ENCODE peak calls at places on chromosomes 2 and 18, in four cellular contexts. One of them, this sample, is unnamed.

GRCh38 chr18:35071819-35072247 is 30.6 kb downstream of the MAPRE2 start:
- DNase-seq in K562: no peak
- DNase-seq in GM12878: no peak
- DNase-seq in SK-N-SH: no peak
- DNase-seq in this sample: no peak

GRCh38 chr18:2627821-2628276 is 27.7 kb upstream of the SMCHD1 start:
- DNase-seq in GM12878: no peak
- DNase-seq in K562: no peak
- DNase-seq in SK-N-SH: no peak
- DNase-seq in this sample: no peak

GRCh38 chr2:188305271-188305670 is 13.6 kb downstream of the GULP1 start:
- DNase-seq in SK-N-SH: no peak
- DNase-seq in GM12878: no peak
- DNase-seq in K562: no peak
- DNase-seq in this sample: no peak

GRCh38 chr2:17680119-17680518 is 73.5 kb downstream of the SMC6 start:
- DNase-seq in K562: no peak
- DNase-seq in GM12878: no peak
- DNase-seq in SK-N-SH: no peak
- DNase-seq in this sample: no peak

GRCh38 chr18:36544036-36544725 is 246.7 kb downstream of the FHOD3 start:
- DNase-seq in SK-N-SH: no peak
- DNase-seq in K562: no peak
- DNase-seq in GM12878: no peak
- DNase-seq in this sample: no peak

GRCh38 chr18:63148449-63149199 is 170.9 kb downstream of the BCL2 start:
- DNase-seq in K562: no peak
- DNase-seq in SK-N-SH: no peak
- DNase-seq in GM12878: no peak
- DNase-seq in this sample: no peak

GRCh38 chr2:99488587-99488998 is 1.2 kb downstream of the REV1 start:
- DNase-seq in SK-N-SH: peak; percentile 41
- DNase-seq in K562: no peak
- DNase-seq in GM12878: peak; percentile 19
- DNase-seq in this sample: no peak

GRCh38 chr2:227115761-227116160 is 48.2 kb downstream of the COL4A4 start:
- DNase-seq in K562: no peak
- DNase-seq in SK-N-SH: no peak
- DNase-seq in GM12878: no peak
- DNase-seq in this sample: no peak

GRCh38 chr18:45403341-45404049 is 211.8 kb upstream of the SLC14A2 start:
- DNase-seq in GM12878: no peak
- DNase-seq in K562: no peak
- DNase-seq in SK-N-SH: no peak
- DNase-seq in this sample: no peak

GRCh38 chr18:24108621-24109020 is 30.2 kb upstream of the CABYR start:
- DNase-seq in K562: no peak
- DNase-seq in GM12878: no peak
- DNase-seq in SK-N-SH: no peak
- DNase-seq in this sample: no peak

DNA sequence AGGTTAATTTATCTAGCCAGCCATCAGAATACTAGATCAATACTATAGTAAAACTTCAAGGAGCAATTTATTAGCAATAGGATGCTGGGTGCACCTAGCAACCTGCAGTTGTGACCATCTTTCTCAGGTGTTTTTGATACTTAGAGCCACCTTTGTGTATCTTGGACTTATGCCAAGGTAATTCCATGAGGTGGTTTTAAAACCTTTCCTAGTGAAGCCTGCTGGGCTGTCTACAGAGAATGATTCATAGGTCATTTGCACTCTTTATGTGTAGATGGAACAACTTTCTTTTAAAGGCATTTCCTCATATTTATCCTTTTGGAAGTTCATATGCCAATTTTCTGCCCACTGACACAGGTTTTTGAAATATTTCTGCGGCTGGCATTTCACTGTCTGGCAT is 1030.1 kb upstream of the POU3F3 start:
- DNase-seq in K562: no peak
- DNase-seq in GM12878: no peak
- DNase-seq in SK-N-SH: no peak
- DNase-seq in this sample: no peak
- TF ChIP-seq USF1 in K562: no peak
- TF ChIP-seq USF1 in GM12878: no peak
- TF ChIP-seq USF1 in SK-N-SH: no peak
- TF ChIP-seq USF1 in this sample: no peak

GRCh38 chr2:163736433-163737168 is 793 bp upstream of the FIGN start:
- DNase-seq in GM12878: no peak
- DNase-seq in K562: no peak
- DNase-seq in SK-N-SH: peak; percentile 83
- DNase-seq in this sample: peak; percentile 80
- TF ChIP-seq USF1 in GM12878: no peak
- TF ChIP-seq USF1 in K562: no peak
- TF ChIP-seq USF1 in SK-N-SH: no peak
- TF ChIP-seq USF1 in this sample: no peak

GRCh38 chr2:68771211-68771721 is 36.7 kb downstream of the ARHGAP25 start:
- DNase-seq in GM12878: no peak
- DNase-seq in SK-N-SH: no peak
- DNase-seq in K562: no peak
- DNase-seq in this sample: no peak
- TF ChIP-seq USF1 in GM12878: no peak
- TF ChIP-seq USF1 in SK-N-SH: no peak
- TF ChIP-seq USF1 in K562: no peak
- TF ChIP-seq USF1 in this sample: no peak

GRCh38 chr2:119377266-119377972 is 10.6 kb downstream of the DBI start:
- DNase-seq in K562: no peak
- DNase-seq in GM12878: no peak
- DNase-seq in SK-N-SH: no peak
- DNase-seq in this sample: no peak

GRCh38 chr2:119372778-119373568 is 6.2 kb downstream of the DBI start:
- DNase-seq in SK-N-SH: no peak
- DNase-seq in GM12878: no peak
- DNase-seq in K562: no peak
- DNase-seq in this sample: no peak

GRCh38 chr2:119378566-119378965 is 11.8 kb downstream of the DBI start:
- DNase-seq in SK-N-SH: no peak
- DNase-seq in K562: no peak
- DNase-seq in GM12878: no peak
- DNase-seq in this sample: no peak

GRCh38 chr2:119377973-119378305 is 11.2 kb downstream of the DBI start:
- DNase-seq in SK-N-SH: no peak
- DNase-seq in K562: no peak
- DNase-seq in GM12878: no peak
- DNase-seq in this sample: no peak

GRCh38 chr2:119376810-119377209 is 10.0 kb downstream of the DBI start:
- DNase-seq in K562: no peak
- DNase-seq in GM12878: no peak
- DNase-seq in SK-N-SH: no peak
- DNase-seq in this sample: no peak
- TF ChIP-seq USF1 in K562: no peak
- TF ChIP-seq USF1 in GM12878: no peak
- TF ChIP-seq USF1 in SK-N-SH: no peak
- TF ChIP-seq USF1 in this sample: no peak

DNA sequence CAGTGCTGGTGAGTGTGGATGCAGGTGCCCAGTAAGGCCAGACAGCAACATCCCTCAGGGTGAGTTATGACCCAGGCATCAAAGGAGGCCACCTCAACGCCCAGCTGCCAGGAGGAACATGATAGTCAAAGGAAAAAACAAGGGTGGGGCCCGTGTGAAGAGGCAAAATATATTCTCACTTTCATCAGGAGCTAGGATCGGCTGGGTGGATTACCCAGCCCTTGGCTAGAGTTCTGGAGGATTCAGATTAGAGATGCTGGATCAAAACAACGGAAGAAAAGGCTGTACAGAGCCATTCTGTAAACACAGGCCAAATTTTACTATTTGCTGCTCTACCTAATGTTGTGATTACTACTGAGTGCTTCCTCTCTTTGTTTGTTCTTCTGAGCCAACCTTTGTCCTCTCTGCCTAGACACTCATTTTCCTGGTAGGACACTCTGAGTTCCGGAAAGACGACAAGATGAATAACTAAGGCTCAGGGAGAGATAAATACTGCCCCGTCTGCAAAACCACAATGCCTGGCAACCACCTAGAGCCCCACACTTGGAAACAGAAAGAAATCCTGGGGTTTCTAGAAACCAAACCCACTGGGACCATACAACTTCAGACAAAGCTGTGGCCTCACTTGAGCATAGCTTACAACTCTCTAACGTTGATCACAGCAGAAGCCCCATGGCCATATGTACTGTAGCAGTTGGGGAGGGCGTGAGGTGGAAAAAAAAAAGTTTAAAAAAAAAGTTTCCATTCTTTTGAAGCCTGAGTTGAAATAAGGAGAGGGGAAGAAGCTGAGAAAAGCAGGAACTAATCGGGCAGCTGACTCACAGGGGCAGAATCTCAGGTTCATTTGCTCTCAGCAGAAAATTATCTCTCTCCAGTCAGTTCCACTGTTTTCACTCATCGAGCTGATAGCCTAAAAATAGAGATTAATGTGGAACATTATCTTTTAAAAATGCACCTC is 17.8 kb upstream of the PMAIP1 start:
- DNase-seq in K562: no peak
- DNase-seq in SK-N-SH: no peak
- DNase-seq in GM12878: no peak
- DNase-seq in this sample: no peak
- TF ChIP-seq USF1 in K562: no peak
- TF ChIP-seq USF1 in SK-N-SH: no peak
- TF ChIP-seq USF1 in GM12878: no peak
- TF ChIP-seq USF1 in this sample: no peak

GRCh38 chr2:191666733-191667132 is 11.2 kb upstream of the NABP1 start:
- DNase-seq in SK-N-SH: no peak
- DNase-seq in K562: peak; percentile 11
- DNase-seq in GM12878: peak; percentile 79
- DNase-seq in this sample: no peak
- TF ChIP-seq USF1 in SK-N-SH: no peak
- TF ChIP-seq USF1 in K562: no peak
- TF ChIP-seq USF1 in GM12878: no peak
- TF ChIP-seq USF1 in this sample: no peak

GRCh38 chr2:207848545-207848928 is 78.8 kb upstream of the FZD5 start:
- DNase-seq in SK-N-SH: no peak
- DNase-seq in K562: no peak
- DNase-seq in GM12878: no peak
- DNase-seq in this sample: no peak

GRCh38 chr2:207845202-207845864 is 75.6 kb upstream of the FZD5 start:
- DNase-seq in K562: no peak
- DNase-seq in GM12878: no peak
- DNase-seq in SK-N-SH: no peak
- DNase-seq in this sample: no peak

GRCh38 chr2:207847807-207848544 is 78.3 kb upstream of the FZD5 start:
- DNase-seq in GM12878: no peak
- DNase-seq in SK-N-SH: no peak
- DNase-seq in K562: no peak
- DNase-seq in this sample: no peak

GRCh38 chr2:207847098-207847806 is 77.5 kb upstream of the FZD5 start:
- DNase-seq in SK-N-SH: no peak
- DNase-seq in K562: no peak
- DNase-seq in GM12878: no peak
- DNase-seq in this sample: no peak

GRCh38 chr2:207844648-207845047 is 74.9 kb upstream of the FZD5 start:
- DNase-seq in GM12878: no peak
- DNase-seq in K562: no peak
- DNase-seq in SK-N-SH: no peak
- DNase-seq in this sample: no peak
- TF ChIP-seq USF1 in GM12878: no peak
- TF ChIP-seq USF1 in K562: no peak
- TF ChIP-seq USF1 in SK-N-SH: no peak
- TF ChIP-seq USF1 in this sample: no peak

DNA sequence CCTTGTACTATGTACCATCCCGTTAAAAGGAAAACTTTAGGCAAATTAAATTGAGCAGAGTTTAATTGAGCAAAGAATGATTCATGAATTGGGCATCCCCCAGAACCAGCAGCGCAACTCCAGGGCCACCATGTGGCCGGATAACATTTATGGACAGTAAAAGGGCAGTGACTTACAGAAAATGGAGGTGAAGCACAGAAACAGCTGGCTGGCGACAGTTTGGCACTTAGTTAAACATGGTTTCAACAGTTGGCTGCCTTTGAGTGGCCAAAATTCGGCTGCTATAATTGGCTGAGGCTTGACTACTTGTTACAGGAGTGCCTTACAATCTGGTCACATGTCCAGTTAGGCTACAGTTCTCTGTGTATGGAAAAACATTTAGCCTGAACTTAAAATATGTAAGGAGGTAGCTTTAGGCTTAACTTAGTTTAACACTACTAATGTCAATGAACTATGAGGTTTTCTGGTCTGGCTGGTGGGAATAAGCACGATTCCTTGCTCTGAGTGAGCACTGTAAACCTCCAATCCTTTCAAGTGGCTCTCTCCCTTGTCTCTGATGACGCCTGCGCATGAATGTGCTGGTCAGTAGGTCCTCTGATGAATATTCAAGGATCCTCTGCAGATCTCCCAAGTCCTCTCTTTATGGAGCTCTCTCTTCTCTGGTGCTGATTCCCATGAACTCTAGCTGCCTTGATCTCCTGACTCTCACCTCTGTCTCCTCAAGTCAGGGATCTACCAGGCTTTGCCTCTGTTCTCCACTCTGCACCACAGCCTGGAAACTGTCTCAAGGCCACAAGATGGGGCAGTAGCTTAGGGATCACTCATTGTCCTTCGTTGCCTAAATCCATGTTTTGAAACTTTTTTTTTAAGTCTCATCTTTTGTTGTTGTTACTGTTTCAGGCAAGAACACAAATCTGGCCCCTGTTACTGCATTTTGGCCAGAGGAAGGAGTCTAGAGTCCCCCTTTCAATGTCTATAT is 24.4 kb upstream of the RAB31 start:
- DNase-seq in GM12878: no peak
- DNase-seq in SK-N-SH: no peak
- DNase-seq in K562: peak; percentile 51
- DNase-seq in this sample: no peak
- TF ChIP-seq USF1 in GM12878: no peak
- TF ChIP-seq USF1 in SK-N-SH: no peak
- TF ChIP-seq USF1 in K562: peak; percentile 25
- TF ChIP-seq USF1 in this sample: no peak

This sample was measured in WTC11.